ENCODE peak calls at places on chromosome 6, in four cellular contexts. M is NCI-H1092; X is activated effector memory CD4-positive, alpha-beta T cell treated with anti-CD3 and anti-CD28 coated beads, Interleukin-2, amount 50 U/mL, for 16 hours; I is lower lobe of right lung. O is an unnamed sample.

GRCh38 chr6:35765739-35766138 is 10.7 kb upstream of the CLPSL2 start:
- DNase-seq in I (no peak), M (no peak), X (no peak), O (no peak)

GRCh38 chr6:55668625-55669024 is 89.6 kb upstream of the HMGCLL1 start:
- DNase-seq in X (no peak), M (no peak), I (no peak), O (no peak)

GRCh38 chr6:31558631-31559500 is 11.5 kb downstream of the NFKBIL1 start:
- DNase-seq in X (peak; percentile 90), I (peak; percentile 64), M (no peak), O (no peak)

GRCh38 chr6:32436995-32437836 is 2.5 kb upstream of the HLA-DRA start:
- DNase-seq in I (no peak), X (no peak), M (no peak), O (no peak)

GRCh38 chr6:2754396-2754795 is 3.7 kb upstream of the MYLK4 start:
- DNase-seq in I (no peak), X (no peak), M (no peak), O (no peak)

GRCh38 chr6:148747145-148747492 is 289 bp downstream of the UST start:
- DNase-seq in X (peak; percentile 75), M (no peak), I (peak; percentile 70), O (no peak)

GRCh38 chr6:152750694-152751093 is at the start of gene VIP:
- DNase-seq in M (no peak), X (no peak), I (no peak), O (no peak)

GRCh38 chr6:99151634-99152344 is 197.7 kb downstream of the FAXC start:
- DNase-seq in I (peak; percentile 48), X (peak; percentile 68), M (no peak), O (peak; percentile 15)

GRCh38 chr6:159979136-159979874 is 10.4 kb downstream of the IGF2R start:
- DNase-seq in M (peak; percentile 68), X (peak; percentile 85), I (no peak), O (no peak)

GRCh38 chr6:144248470-144249301 is 36.4 kb upstream of the UTRN start:
- DNase-seq in I (no peak), X (no peak), M (no peak), O (no peak)

GRCh38 chr6:31617010-31617409 is 2.0 kb downstream of the AIF1 start:
- DNase-seq in M (no peak), X (no peak), I (no peak), O (no peak)

GRCh38 chr6:155528982-155529453 is 73.4 kb upstream of the NOX3 start:
- DNase-seq in I (no peak), M (no peak), X (no peak), O (no peak)

GRCh38 chr6:146292506-146292905 is 251.1 kb upstream of the RAB32 start:
- DNase-seq in I (no peak), M (no peak), X (no peak), O (no peak)

GRCh38 chr6:27977387-27977786 is 20.3 kb downstream of the OR2B6 start:
- DNase-seq in I (no peak), X (no peak), M (no peak), O (no peak)

GRCh38 chr6:33840064-33840926 is 36.5 kb upstream of the MLN start:
- DNase-seq in I (no peak), X (peak; percentile 76), M (no peak), O (peak; percentile 25)

GRCh38 chr6:101662111-101662897 is 268.8 kb downstream of the GRIK2 start:
- DNase-seq in X (no peak), I (no peak), M (no peak), O (no peak)

GRCh38 chr6:152596706-152597105 is 40.5 kb downstream of the SYNE1 start:
- DNase-seq in X (no peak), I (no peak), M (no peak), O (no peak)

GRCh38 chr6:143027058-143027457 is 33.6 kb upstream of the AIG1 start:
- DNase-seq in X (peak; percentile 81), M (no peak), I (peak; percentile 48), O (no peak)

O was measured in NCI-H2029 treated with DMSO at 0.1 percent for 48 hours.